ENCODE peak calls at places on chromosomes 4 and X, in seven cellular contexts. E is neuronal stem cell, R is H9, O is IMR-90, T is H1, G is mesendoderm, H is trophoblast cell. X is an unnamed sample.

GRCh38 chr4:73259552-73260140 is 1.0 kb upstream of the ANKRD17 start:
- DNase-seq in E (no peak), R (no peak), O (no peak), T (no peak), G (no peak), H (peak; percentile 39), X (no peak)

GRCh38 chr4:80812145-80812544 is 218.4 kb upstream of the BMP3 start:
- DNase-seq in E (no peak), R (no peak), O (no peak), T (no peak), G (no peak), H (no peak), X (no peak)

GRCh38 chrX:42732506-42732905 is 45.5 kb downstream of the PPP1R2C start:
- DNase-seq in E (no peak), R (no peak), O (no peak), T (no peak), G (no peak), H (no peak), X (no peak)

GRCh38 chr4:169899295-169899694 is 126.9 kb downstream of the MFAP3L start:
- DNase-seq in E (no peak), R (no peak), O (no peak), T (no peak), G (peak; percentile 62), H (peak; percentile 39), X (no peak)

GRCh38 chrX:28719620-28720019 is 132.4 kb downstream of the IL1RAPL1 start:
- DNase-seq in E (no peak), R (no peak), O (no peak), T (no peak), G (no peak), H (no peak), X (no peak)

GRCh38 chr4:3342182-3342854 is 49.5 kb downstream of the RGS12 start:
- DNase-seq in E (no peak), R (no peak), O (peak; percentile 95), T (no peak), G (no peak), H (no peak), X (peak; percentile 56)

GRCh38 chr4:105836537-105836936 is 58.7 kb upstream of the NPNT start:
- DNase-seq in E (no peak), R (no peak), O (no peak), T (no peak), G (peak; percentile 16), H (no peak), X (no peak)

GRCh38 chrX:29687687-29688086 is 527.7 kb upstream of the MAGEB2 start:
- DNase-seq in E (no peak), R (no peak), O (peak; percentile 76), T (no peak), G (peak; percentile 16), H (no peak), X (peak; percentile 45)

GRCh38 chr4:70721747-70722146 is at the start of gene RUFY3:
- DNase-seq in E (no peak), R (no peak), O (peak; percentile 98), T (no peak), G (no peak), H (no peak), X (peak; percentile 44)

GRCh38 chr4:109622581-109622980 is 62.5 kb downstream of the MCUB start:
- DNase-seq in E (no peak), R (no peak), O (no peak), T (no peak), G (no peak), H (no peak), X (no peak)

GRCh38 chrX:18613930-18614639 is 57.8 kb downstream of the RS1 start:
- DNase-seq in E (no peak), R (no peak), O (no peak), T (no peak), G (no peak), H (no peak), X (no peak)

GRCh38 chr4:141719585-141719984 is 83.2 kb downstream of the IL15 start:
- DNase-seq in E (no peak), R (no peak), O (no peak), T (no peak), G (no peak), H (no peak), X (no peak)

GRCh38 chr4:141721174-141721573 is 84.8 kb downstream of the IL15 start:
- DNase-seq in E (no peak), R (no peak), O (peak; percentile 36), T (no peak), G (no peak), H (no peak), X (no peak)

GRCh38 chr4:141724646-141725045 is 88.3 kb downstream of the IL15 start:
- DNase-seq in E (no peak), R (no peak), O (peak; percentile 26), T (no peak), G (no peak), H (no peak), X (no peak)
- H2BK5ac ChIP-seq in E (no peak overlapping the region), R (no peak overlapping the region), O (no peak overlapping the region), T (no peak overlapping the region), G (no peak overlapping the region), H (no peak overlapping the region), X (no peak overlapping the region)

DNA sequence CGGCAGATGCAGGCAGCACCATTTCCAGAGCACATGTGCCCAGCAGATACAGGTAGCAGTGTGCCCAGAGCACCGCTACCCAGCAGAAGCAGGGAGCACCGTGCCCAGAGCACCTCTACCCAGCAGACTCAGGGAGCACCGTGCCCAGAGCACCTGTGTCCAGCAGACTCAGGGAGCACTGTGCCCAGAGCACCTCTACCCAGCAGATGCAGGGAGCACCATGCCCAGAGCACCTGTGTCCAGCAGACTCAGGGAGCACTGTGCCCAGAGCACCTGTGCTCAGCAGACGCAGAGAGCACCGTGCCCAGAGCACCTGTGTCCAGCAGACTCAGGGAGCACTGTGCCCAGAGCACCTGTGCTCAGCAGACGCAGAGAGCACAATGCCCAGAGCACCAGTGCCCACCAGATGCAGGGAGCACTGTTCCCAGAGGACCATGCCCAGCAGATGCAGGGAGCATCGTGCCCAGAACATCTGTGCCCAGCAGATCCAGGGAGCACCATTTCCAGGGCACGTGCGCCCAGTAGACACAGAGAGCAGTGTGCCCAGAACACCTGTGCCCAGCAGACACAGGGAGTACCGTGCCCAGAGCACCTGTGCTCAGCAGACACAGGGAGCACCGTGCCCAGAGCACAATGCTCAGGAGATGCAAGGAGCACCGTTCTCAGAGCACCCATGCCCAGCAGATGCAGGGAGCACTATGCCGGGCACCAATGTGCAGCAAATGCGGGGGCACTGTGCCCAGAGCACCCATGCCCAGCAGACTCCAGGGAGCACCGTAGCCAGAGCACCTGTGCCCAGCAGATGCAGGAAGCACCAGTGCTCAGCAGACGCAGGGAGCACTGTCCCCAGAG is 236.4 kb downstream of the DHRSX start:
- DNase-seq in E (no peak), R (no peak), O (no peak), T (no peak), G (no peak), H (no peak), X (no peak)
- H2BK5ac ChIP-seq in E (no peak overlapping the region), R (no peak overlapping the region), O (no peak overlapping the region), T (no peak overlapping the region), G (no peak overlapping the region), H (no peak overlapping the region), X (no peak overlapping the region)

DNA sequence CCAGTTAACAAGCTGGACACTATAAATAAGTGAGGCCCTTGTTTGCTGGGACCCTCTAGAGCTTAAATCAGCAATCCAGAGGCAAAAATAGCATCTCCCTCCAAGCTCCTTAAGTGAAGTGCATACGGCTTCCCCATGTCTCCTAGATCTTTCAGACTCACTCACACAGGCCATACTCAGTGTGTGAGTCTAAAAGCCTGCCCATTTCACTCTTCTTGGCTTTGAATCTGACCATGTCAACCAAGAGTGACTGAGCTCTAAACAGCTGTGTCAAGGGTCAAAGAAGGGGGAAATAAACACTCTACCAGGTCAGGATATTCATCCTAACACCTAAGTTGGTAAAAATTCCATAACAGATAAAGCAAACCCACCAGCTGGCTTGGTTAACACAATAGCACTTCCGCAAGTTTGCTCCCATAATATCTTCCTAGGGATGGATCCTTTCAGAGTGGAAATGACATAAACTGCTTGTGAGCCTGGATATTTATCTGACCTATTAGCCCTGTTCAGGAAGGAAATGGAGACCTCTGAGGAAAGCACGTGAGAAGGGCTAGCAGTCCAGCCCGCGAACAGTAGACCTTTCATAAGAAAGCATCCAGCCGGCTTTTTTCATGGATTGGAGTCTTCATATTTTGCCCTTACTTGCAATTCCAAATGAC is 65.6 kb downstream of the MID1 start:
- DNase-seq in E (no peak), R (no peak), O (no peak), T (no peak), G (no peak), H (no peak), X (peak; percentile 23)
- H2BK5ac ChIP-seq in E (no peak overlapping the region), R (no peak overlapping the region), O (no peak overlapping the region), T (no peak overlapping the region), G (no peak overlapping the region), H (no peak overlapping the region), X (no peak overlapping the region)

GRCh38 chr4:93730251-93730650 is 98.3 kb upstream of the ATOH1 start:
- DNase-seq in E (no peak), R (no peak), O (no peak), T (no peak), G (peak; percentile 56), H (no peak), X (no peak)

GRCh38 chr4:93731448-93731847 is 97.1 kb upstream of the ATOH1 start:
- DNase-seq in E (no peak), R (no peak), O (peak; percentile 9), T (no peak), G (peak; percentile 78), H (peak; percentile 26), X (peak; percentile 18)

GRCh38 chr4:93730760-93731159 is 97.8 kb upstream of the ATOH1 start:
- DNase-seq in E (no peak), R (no peak), O (no peak), T (peak; percentile 50), G (no peak), H (no peak), X (no peak)
- H2BK5ac ChIP-seq in E (no peak overlapping the region), R (no peak overlapping the region), O (no peak overlapping the region), T (no peak overlapping the region), G (no peak overlapping the region), H (no peak overlapping the region), X (no peak overlapping the region)

DNA sequence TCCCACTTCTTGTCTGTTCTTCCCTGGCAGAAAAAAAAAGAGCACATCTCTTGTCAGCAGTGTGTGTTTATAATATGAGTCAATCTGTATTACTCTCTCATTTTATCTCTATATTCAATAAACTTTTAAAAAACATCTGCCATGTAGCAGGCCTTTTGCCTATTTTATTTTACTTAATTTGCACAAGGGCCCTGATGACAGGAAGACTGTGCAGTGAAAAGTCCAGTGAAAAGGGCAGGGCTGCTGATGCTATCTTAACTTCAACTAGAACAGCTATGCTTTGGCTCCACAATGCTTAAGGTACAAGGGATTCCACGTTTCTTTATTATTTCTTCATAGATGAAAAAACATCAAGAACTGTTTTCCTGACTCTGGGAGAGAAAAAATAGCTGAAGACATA is 97.0 kb upstream of the DGKK start:
- DNase-seq in E (no peak), R (no peak), O (no peak), T (no peak), G (no peak), H (no peak), X (no peak)
- H2BK5ac ChIP-seq in E (no peak overlapping the region), R (no peak overlapping the region), O (no peak overlapping the region), T (no peak overlapping the region), G (no peak overlapping the region), H (no peak overlapping the region), X (no peak overlapping the region)